ENCODE peak calls at places on chromosomes 13 and 19, in nine cellular contexts. E is fibroblast of lung, U is colonic mucosa, J is IMR-90, C is tibial nerve, A is heart left ventricle, N is foreskin keratinocyte, I is neural progenitor cell, D is brain microvascular endothelial cell. T is an unnamed sample.

GRCh38 chr13:108220042-108220441 is 1.9 kb downstream of the ABHD13 start:
- DNase-seq in E (no peak), U (peak; percentile 74), J (no peak), C (no peak), A (no peak), N (peak; percentile 81), I (no peak), D (no peak), T (no peak)

GRCh38 chr19:16404396-16404795 is 67.4 kb downstream of the EPS15L1 start:
- DNase-seq in E (no peak), U (no peak), J (no peak), C (no peak), A (no peak), N (no peak), I (no peak), D (no peak), T (no peak)

GRCh38 chr13:81639984-81640582 is 1299.2 kb upstream of the SPRY2 start:
- DNase-seq in E (no peak), U (no peak), J (no peak), C (no peak), A (no peak), N (peak; percentile 7), I (peak; percentile 7), D (no peak), T (no peak)

GRCh38 chr19:8321760-8322637 is 703 bp downstream of the RPS28 start:
- DNase-seq in E (no peak), U (no peak), J (no peak), C (no peak), A (no peak), N (no peak), I (no peak), D (no peak), T (no peak)

GRCh38 chr13:38905861-38906260 is 84.8 kb downstream of the STOML3 start:
- DNase-seq in E (no peak), U (no peak), J (no peak), C (no peak), A (no peak), N (peak; percentile 83), I (no peak), D (no peak), T (no peak)

GRCh38 chr19:14441041-14441938 is 8.2 kb downstream of the PKN1 start:
- DNase-seq in E (no peak), U (no peak), J (no peak), C (no peak), A (peak; percentile 44), N (no peak), I (no peak), D (no peak), T (no peak)

GRCh38 chr19:29384676-29385075 is 141.1 kb upstream of the VSTM2B start:
- DNase-seq in E (no peak), U (no peak), J (no peak), C (no peak), A (no peak), N (no peak), I (no peak), D (no peak), T (no peak)

GRCh38 chr19:1636325-1637236 is 15.8 kb downstream of the TCF3 start:
- DNase-seq in E (no peak), U (no peak), J (no peak), C (no peak), A (no peak), N (no peak), I (no peak), D (no peak), T (no peak)

GRCh38 chr13:110525328-110526319 is 35.9 kb downstream of the RAB20 start:
- DNase-seq in E (no peak), U (peak; percentile 62), J (no peak), C (no peak), A (peak; percentile 83), N (no peak), I (no peak), D (no peak), T (no peak)

GRCh38 chr19:17406039-17406886 is 833 bp upstream of the BST2 start:
- DNase-seq in E (peak; percentile 71), U (no peak), J (no peak), C (no peak), A (no peak), N (no peak), I (no peak), D (peak; percentile 44), T (no peak)

GRCh38 chr19:6103217-6103644 is 7.1 kb downstream of the RFX2 start:
- DNase-seq in E (peak; percentile 94), U (no peak), J (peak; percentile 87), C (peak; percentile 69), A (peak; percentile 89), N (peak; percentile 99), I (no peak), D (peak; percentile 63), T (no peak)

GRCh38 chr19:10118960-10119359 is 739 bp downstream of the EIF3G start:
- DNase-seq in E (no peak), U (no peak), J (no peak), C (no peak), A (no peak), N (no peak), I (no peak), D (no peak), T (no peak)

GRCh38 chr19:51347209-51347928 is 5.4 kb upstream of the VSIG10L start:
- DNase-seq in E (no peak), U (no peak), J (no peak), C (no peak), A (no peak), N (no peak), I (no peak), D (no peak), T (no peak)

GRCh38 chr13:99636728-99637353 is 135.6 kb downstream of the TM9SF2 start:
- DNase-seq in E (no peak), U (no peak), J (no peak), C (no peak), A (no peak), N (no peak), I (no peak), D (no peak), T (no peak)

GRCh38 chr13:43572601-43573360 is 214.0 kb downstream of the ENOX1 start:
- DNase-seq in E (peak; percentile 56), U (no peak), J (peak; percentile 25), C (no peak), A (no peak), N (peak; percentile 91), I (peak; percentile 29), D (peak; percentile 21), T (no peak)

GRCh38 chr13:113785051-113786010 is 26.3 kb downstream of the TMEM255B start:
- DNase-seq in E (peak; percentile 72), U (no peak), J (peak; percentile 74), C (no peak), A (no peak), N (peak; percentile 97), I (no peak), D (peak; percentile 24), T (no peak)

DNA sequence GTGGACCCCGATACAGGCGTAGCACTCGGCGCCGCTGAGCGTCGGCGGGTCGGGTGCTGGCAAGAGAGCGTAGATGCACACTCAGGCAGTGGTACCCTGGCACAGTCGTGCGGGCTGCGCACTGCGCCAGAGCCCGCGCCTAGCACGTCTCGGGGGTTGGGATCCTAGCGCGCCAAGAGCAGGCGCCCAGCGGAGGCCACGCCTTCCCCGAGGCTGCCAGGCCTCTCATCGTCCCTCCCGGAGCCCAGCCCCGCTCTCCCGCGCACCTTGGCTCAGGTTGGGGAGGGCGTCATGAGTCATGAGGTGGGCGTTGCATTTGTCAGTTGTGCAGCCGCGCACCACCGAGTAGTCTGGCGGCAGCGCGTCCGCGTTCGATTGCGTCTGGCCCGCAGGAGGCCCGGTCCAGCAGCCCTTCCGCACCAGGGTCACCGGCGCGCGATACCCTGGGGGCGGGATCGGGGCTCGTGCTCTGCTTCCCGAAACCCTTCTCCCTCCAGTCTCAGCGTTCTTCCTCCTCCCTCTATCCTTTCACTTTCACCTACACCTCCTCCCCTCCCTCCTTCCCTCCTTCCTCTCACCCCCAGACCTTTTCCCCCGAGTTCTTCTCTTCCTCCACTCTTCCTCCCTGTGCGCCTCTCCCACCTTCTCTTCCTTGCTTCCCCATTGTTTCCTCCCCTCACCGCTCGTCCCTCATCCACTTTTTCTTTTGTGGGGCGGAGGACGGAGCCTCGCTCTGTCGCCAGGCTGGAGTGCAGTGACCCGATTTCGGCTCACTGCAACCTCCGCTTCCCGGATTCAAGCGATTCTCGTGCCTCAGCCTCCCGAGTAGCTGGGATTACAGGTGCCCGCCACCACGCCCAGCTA is 3.5 kb downstream of the LYPD5 start:
- DNase-seq in E (peak; percentile 42), U (peak; percentile 87), J (no peak), C (no peak), A (no peak), N (peak; percentile 77), I (peak; percentile 66), D (no peak), T (peak; percentile 58)
- TF ChIP-seq CTCF in E (no peak), U (no peak), J (no peak), C (no peak), A (no peak), N (no peak), I (no peak), D (no peak), T (no peak)

DNA sequence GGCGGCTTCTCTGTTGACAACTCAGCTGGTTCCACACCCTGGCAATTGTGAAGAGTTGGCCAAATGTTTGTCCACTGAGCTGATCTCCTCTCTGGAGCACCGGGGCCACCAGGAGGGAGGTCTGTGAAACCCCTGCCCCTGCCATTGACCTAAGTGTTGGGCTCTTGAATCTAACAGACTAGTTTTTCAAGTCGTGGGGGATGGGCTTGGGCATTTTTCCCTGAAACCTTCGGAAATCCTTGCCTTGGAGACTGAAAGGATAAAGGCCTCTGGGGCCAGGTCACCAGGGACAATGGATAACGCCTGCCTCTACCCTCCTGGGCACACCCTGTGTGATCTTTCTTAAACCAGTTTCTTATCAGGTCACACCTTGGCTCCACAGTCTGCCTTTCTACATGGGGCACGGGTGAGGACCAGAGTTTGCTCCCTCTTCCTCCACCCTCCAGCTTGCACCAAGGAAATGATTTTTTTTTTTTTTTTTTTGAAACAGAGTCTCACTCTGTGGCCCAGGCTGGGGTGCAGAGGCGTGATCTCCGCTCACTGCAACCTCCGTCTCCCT is 930 bp downstream of the GEMIN7 start:
- DNase-seq in E (no peak), U (peak; percentile 70), J (no peak), C (no peak), A (no peak), N (no peak), I (peak; percentile 54), D (no peak), T (no peak)
- H3K27ac ChIP-seq in E (peak overlapping the region; percentile 53), U (peak overlapping the region; percentile 68), J (peak overlapping the region; percentile 93), C (no peak overlapping the region), A (peak overlapping the region; percentile 85), N (peak overlapping the region; percentile 65), I (no peak overlapping the region), D (no peak overlapping the region), T (no peak overlapping the region)

DNA sequence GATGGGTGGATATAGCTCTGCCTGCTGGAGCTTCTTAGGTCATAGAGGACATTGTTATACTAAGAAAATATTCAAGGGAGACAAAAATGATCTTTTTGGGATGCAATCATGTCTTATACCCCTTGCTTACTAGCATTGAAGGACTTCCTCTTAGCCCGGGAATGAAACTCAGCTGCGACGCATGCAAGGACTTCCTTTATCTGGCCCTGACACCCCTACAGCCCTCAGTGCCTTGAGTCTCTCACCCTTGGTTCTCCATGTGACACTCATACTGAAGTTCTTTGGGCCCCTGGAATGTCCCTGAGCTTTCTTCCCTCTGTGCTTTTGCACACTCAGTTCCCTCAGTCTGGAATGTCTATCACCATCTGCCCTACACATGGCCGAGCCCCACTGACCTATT is 72.5 kb upstream of the MTIF3 start:
- DNase-seq in E (no peak), U (no peak), J (no peak), C (no peak), A (no peak), N (no peak), I (no peak), D (no peak), T (no peak)
- H3K27me3 ChIP-seq in E (no peaks in the 10 kb centered on the region), U (no peaks in the 10 kb centered on the region), J (peaks cover 21% of the 10 kb centered on the region), C (no peaks in the 10 kb centered on the region), A (peaks cover 4% of the 10 kb centered on the region), N (peaks cover 24% of the 10 kb centered on the region), I (peaks cover 10% of the 10 kb centered on the region), D (peaks cover 3% of the 10 kb centered on the region), T (no peaks in the 10 kb centered on the region)

GRCh38 chr13:97945792-97946419 is 7.6 kb upstream of the IPO5 start:
- DNase-seq in E (peak; percentile 59), U (no peak), J (peak; percentile 20), C (no peak), A (no peak), N (peak; percentile 39), I (no peak), D (peak; percentile 28), T (no peak)
- TF ChIP-seq CTCF in E (no peak), U (no peak), J (no peak), C (no peak), A (no peak), N (no peak), I (no peak), D (peak; percentile 39), T (no peak)

T was measured in dorsolateral prefrontal cortex.